ENCODE peak calls at places on chromosomes 13 and 19, in seven cellular contexts. One of them, this sample, is unnamed.

GRCh38 chr13:114118763-114119123 is 13.7 kb downstream of the RASA3 start:
- DNase-seq in Panc1: no peak
- DNase-seq in uterus: no peak
- DNase-seq in kidney: peak
- DNase-seq in left lung: no peak
- DNase-seq in colonic mucosa: no peak
- DNase-seq in heart right ventricle: no peak
- DNase-seq in this sample: no peak

GRCh38 chr13:30963794-30964193 is 31.3 kb downstream of the TEX26 start:
- DNase-seq in Panc1: no peak
- DNase-seq in uterus: no peak
- DNase-seq in kidney: no peak
- DNase-seq in left lung: peak
- DNase-seq in colonic mucosa: peak
- DNase-seq in heart right ventricle: no peak
- DNase-seq in this sample: no peak

GRCh38 chr19:36418287-36419001 is at the start of gene ZFP82:
- DNase-seq in Panc1: no peak
- DNase-seq in uterus: peak
- DNase-seq in kidney: peak
- DNase-seq in left lung: peak
- DNase-seq in colonic mucosa: peak
- DNase-seq in heart right ventricle: peak
- DNase-seq in this sample: peak

GRCh38 chr19:48784527-48784926 is 26.3 kb downstream of the BCAT2 start:
- DNase-seq in Panc1: no peak
- DNase-seq in uterus: no peak
- DNase-seq in kidney: no peak
- DNase-seq in left lung: no peak
- DNase-seq in colonic mucosa: no peak
- DNase-seq in heart right ventricle: no peak
- DNase-seq in this sample: no peak

GRCh38 chr19:36073121-36073876 is 18.6 kb downstream of the WDR62 start:
- DNase-seq in Panc1: no peak
- DNase-seq in uterus: no peak
- DNase-seq in kidney: peak
- DNase-seq in left lung: no peak
- DNase-seq in colonic mucosa: no peak
- DNase-seq in heart right ventricle: no peak
- DNase-seq in this sample: no peak

GRCh38 chr13:25151626-25152025 is 20.5 kb downstream of the AMER2 start:
- DNase-seq in Panc1: no peak
- DNase-seq in uterus: no peak
- DNase-seq in kidney: no peak
- DNase-seq in left lung: no peak
- DNase-seq in colonic mucosa: no peak
- DNase-seq in heart right ventricle: no peak
- DNase-seq in this sample: no peak

GRCh38 chr19:5700455-5701092 is 10.5 kb downstream of the RPL36 start:
- DNase-seq in Panc1: no peak
- DNase-seq in uterus: no peak
- DNase-seq in kidney: no peak
- DNase-seq in left lung: no peak
- DNase-seq in colonic mucosa: no peak
- DNase-seq in heart right ventricle: no peak
- DNase-seq in this sample: no peak

GRCh38 chr13:113785051-113786010 is 26.3 kb downstream of the TMEM255B start:
- DNase-seq in Panc1: peak
- DNase-seq in uterus: no peak
- DNase-seq in kidney: no peak
- DNase-seq in left lung: no peak
- DNase-seq in colonic mucosa: no peak
- DNase-seq in heart right ventricle: no peak
- DNase-seq in this sample: no peak

GRCh38 chr19:29410974-29411615 is 114.7 kb upstream of the VSTM2B start:
- DNase-seq in Panc1: no peak
- DNase-seq in uterus: peak
- DNase-seq in kidney: no peak
- DNase-seq in left lung: no peak
- DNase-seq in colonic mucosa: no peak
- DNase-seq in heart right ventricle: no peak
- DNase-seq in this sample: no peak

GRCh38 chr13:111265006-111265700 is 55.3 kb upstream of the TEX29 start:
- DNase-seq in Panc1: no peak
- DNase-seq in uterus: no peak
- DNase-seq in kidney: no peak
- DNase-seq in left lung: no peak
- DNase-seq in colonic mucosa: no peak
- DNase-seq in heart right ventricle: no peak
- DNase-seq in this sample: no peak

GRCh38 chr13:111269508-111269907 is 50.9 kb upstream of the TEX29 start:
- DNase-seq in Panc1: no peak
- DNase-seq in uterus: no peak
- DNase-seq in kidney: no peak
- DNase-seq in left lung: no peak
- DNase-seq in colonic mucosa: no peak
- DNase-seq in heart right ventricle: no peak
- DNase-seq in this sample: no peak

GRCh38 chr13:111265701-111266035 is 54.8 kb upstream of the TEX29 start:
- DNase-seq in Panc1: no peak
- DNase-seq in uterus: no peak
- DNase-seq in kidney: no peak
- DNase-seq in left lung: no peak
- DNase-seq in colonic mucosa: no peak
- DNase-seq in heart right ventricle: no peak
- DNase-seq in this sample: no peak

GRCh38 chr13:111267784-111268183 is 52.7 kb upstream of the TEX29 start:
- DNase-seq in Panc1: no peak
- DNase-seq in uterus: no peak
- DNase-seq in kidney: no peak
- DNase-seq in left lung: no peak
- DNase-seq in colonic mucosa: no peak
- DNase-seq in heart right ventricle: no peak
- DNase-seq in this sample: no peak

DNA sequence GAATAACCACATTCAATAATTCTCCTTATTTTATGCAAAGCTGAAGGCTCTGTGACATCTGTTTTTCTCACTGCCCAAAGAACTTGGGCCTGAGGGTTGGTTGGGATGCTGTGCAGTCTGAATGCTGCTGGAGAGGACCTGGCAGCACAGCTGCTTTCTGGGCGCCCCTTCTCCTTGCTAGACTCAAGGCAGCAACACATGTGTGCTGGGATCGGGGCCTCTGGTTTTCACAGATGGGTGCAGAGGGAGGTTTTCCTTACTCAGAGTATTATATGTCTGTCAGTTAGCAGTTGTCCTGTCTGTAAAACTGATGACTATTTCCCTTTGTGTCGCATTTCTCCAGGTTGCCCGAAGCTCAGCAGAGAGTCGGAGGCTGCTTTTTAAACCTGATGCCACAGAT is 53.2 kb upstream of the TEX29 start:
- DNase-seq in Panc1: no peak
- DNase-seq in uterus: no peak
- DNase-seq in kidney: no peak
- DNase-seq in left lung: no peak
- DNase-seq in colonic mucosa: no peak
- DNase-seq in heart right ventricle: no peak
- DNase-seq in this sample: no peak
- H3K27ac ChIP-seq in Panc1: no peak
- H3K27ac ChIP-seq in uterus: no peak
- H3K27ac ChIP-seq in kidney: no peak
- H3K27ac ChIP-seq in left lung: no peak
- H3K27ac ChIP-seq in colonic mucosa: no peak
- H3K27ac ChIP-seq in heart right ventricle: no peak
- H3K27ac ChIP-seq in this sample: no peak

GRCh38 chr19:50711805-50712204 is 7.8 kb downstream of the SHANK1 start:
- DNase-seq in Panc1: no peak
- DNase-seq in uterus: no peak
- DNase-seq in kidney: no peak
- DNase-seq in left lung: no peak
- DNase-seq in colonic mucosa: no peak
- DNase-seq in heart right ventricle: no peak
- DNase-seq in this sample: no peak

GRCh38 chr19:50711196-50711595 is 8.4 kb downstream of the SHANK1 start:
- DNase-seq in Panc1: no peak
- DNase-seq in uterus: no peak
- DNase-seq in kidney: no peak
- DNase-seq in left lung: no peak
- DNase-seq in colonic mucosa: no peak
- DNase-seq in heart right ventricle: no peak
- DNase-seq in this sample: no peak

GRCh38 chr19:50713556-50714236 is 5.9 kb downstream of the SHANK1 start:
- DNase-seq in Panc1: no peak
- DNase-seq in uterus: no peak
- DNase-seq in kidney: no peak
- DNase-seq in left lung: no peak
- DNase-seq in colonic mucosa: no peak
- DNase-seq in heart right ventricle: no peak
- DNase-seq in this sample: no peak

GRCh38 chr19:50710612-50711011 is 9.0 kb downstream of the SHANK1 start:
- DNase-seq in Panc1: no peak
- DNase-seq in uterus: no peak
- DNase-seq in kidney: no peak
- DNase-seq in left lung: no peak
- DNase-seq in colonic mucosa: no peak
- DNase-seq in heart right ventricle: no peak
- DNase-seq in this sample: no peak

GRCh38 chr19:50712833-50713232 is 6.8 kb downstream of the SHANK1 start:
- DNase-seq in Panc1: no peak
- DNase-seq in uterus: no peak
- DNase-seq in kidney: no peak
- DNase-seq in left lung: no peak
- DNase-seq in colonic mucosa: no peak
- DNase-seq in heart right ventricle: no peak
- DNase-seq in this sample: no peak
- TF ChIP-seq CTCF in Panc1: no peak
- TF ChIP-seq CTCF in uterus: no peak
- TF ChIP-seq CTCF in kidney: no peak
- TF ChIP-seq CTCF in left lung: no peak
- TF ChIP-seq CTCF in colonic mucosa: no peak
- TF ChIP-seq CTCF in heart right ventricle: no peak
- TF ChIP-seq CTCF in this sample: no peak

DNA sequence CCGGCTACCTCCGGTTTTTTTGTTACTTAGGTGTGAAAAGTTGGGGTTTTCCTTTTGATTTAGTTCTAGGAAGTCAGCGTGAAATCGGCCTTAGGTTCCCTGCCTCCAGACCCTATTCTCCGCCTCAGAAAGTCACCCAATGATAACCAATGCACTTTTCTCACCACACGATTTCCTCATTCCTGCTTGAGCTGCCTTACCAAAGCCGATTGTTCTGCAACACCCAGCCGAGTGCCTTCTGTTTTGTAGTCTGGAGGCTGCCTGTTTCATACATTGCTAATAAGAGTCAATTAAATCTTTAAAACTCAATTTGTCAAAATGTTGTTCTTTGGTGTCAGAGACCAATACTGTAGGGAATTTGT is 39.7 kb downstream of the GJA3 start:
- DNase-seq in Panc1: no peak
- DNase-seq in uterus: no peak
- DNase-seq in kidney: no peak
- DNase-seq in left lung: no peak
- DNase-seq in colonic mucosa: no peak
- DNase-seq in heart right ventricle: no peak
- DNase-seq in this sample: no peak
- H3K27ac ChIP-seq in Panc1: peak
- H3K27ac ChIP-seq in uterus: no peak
- H3K27ac ChIP-seq in kidney: no peak
- H3K27ac ChIP-seq in left lung: peak
- H3K27ac ChIP-seq in colonic mucosa: peak
- H3K27ac ChIP-seq in heart right ventricle: no peak
- H3K27ac ChIP-seq in this sample: no peak

DNA sequence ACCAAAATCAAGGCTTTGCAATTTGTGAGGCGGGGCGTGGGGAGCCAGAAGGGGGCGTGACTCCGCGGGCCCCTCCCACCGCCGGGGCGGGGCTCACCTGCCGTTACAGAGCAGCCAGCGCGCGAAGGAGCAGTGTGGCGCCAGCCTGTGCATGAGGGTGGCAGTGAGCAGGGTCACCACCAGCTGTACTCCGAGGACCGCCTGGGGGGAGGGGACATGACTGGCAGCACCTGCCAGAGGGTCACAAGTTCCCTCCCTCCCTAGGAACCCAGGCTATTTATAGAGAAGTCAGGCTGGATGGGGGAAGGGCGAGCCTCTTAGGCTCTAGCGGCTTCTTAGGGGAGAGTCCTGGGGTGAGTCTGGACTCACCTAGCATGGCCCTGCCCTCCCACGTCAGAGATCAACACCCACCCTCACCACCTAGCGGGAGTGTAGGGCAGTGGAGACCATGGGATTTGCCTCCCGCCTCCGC is 3.6 kb downstream of the TMEM161A start:
- DNase-seq in Panc1: no peak
- DNase-seq in uterus: no peak
- DNase-seq in kidney: no peak
- DNase-seq in left lung: peak
- DNase-seq in colonic mucosa: peak
- DNase-seq in heart right ventricle: no peak
- DNase-seq in this sample: peak
- TF ChIP-seq CTCF in Panc1: no peak
- TF ChIP-seq CTCF in uterus: no peak
- TF ChIP-seq CTCF in kidney: no peak
- TF ChIP-seq CTCF in left lung: no peak
- TF ChIP-seq CTCF in colonic mucosa: no peak
- TF ChIP-seq CTCF in heart right ventricle: no peak
- TF ChIP-seq CTCF in this sample: no peak

DNA sequence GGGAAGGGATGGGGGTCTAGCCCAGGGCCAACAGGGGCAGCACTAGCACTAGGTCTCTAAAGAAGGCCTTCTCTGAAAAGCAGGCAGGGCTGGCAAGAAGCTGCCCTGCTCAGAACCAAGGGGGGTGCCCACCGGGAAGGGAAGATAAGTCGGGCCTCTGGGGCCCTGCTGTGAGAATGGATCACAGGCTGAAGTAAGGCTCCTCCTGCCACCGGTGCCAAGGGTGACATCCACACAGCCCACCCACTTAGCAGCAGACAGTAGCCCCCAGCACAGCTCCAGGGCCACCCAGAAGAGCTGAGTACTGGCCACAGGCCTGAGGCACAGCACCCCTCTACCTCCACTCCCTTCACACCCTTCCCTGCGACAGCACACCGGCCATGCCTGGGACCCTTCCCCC is 5.9 kb downstream of the ELL start:
- DNase-seq in Panc1: no peak
- DNase-seq in uterus: no peak
- DNase-seq in kidney: no peak
- DNase-seq in left lung: no peak
- DNase-seq in colonic mucosa: no peak
- DNase-seq in heart right ventricle: no peak
- DNase-seq in this sample: no peak
- H3K27ac ChIP-seq in Panc1: no peak
- H3K27ac ChIP-seq in uterus: peak
- H3K27ac ChIP-seq in kidney: peak
- H3K27ac ChIP-seq in left lung: no peak
- H3K27ac ChIP-seq in colonic mucosa: no peak
- H3K27ac ChIP-seq in heart right ventricle: no peak
- H3K27ac ChIP-seq in this sample: no peak

GRCh38 chr19:39502640-39503417 is 4.1 kb downstream of the DLL3 start:
- DNase-seq in Panc1: peak
- DNase-seq in uterus: no peak
- DNase-seq in kidney: peak
- DNase-seq in left lung: peak
- DNase-seq in colonic mucosa: peak
- DNase-seq in heart right ventricle: peak
- DNase-seq in this sample: peak
- TF ChIP-seq CTCF in Panc1: no peak
- TF ChIP-seq CTCF in uterus: peak
- TF ChIP-seq CTCF in kidney: peak
- TF ChIP-seq CTCF in left lung: peak
- TF ChIP-seq CTCF in colonic mucosa: peak
- TF ChIP-seq CTCF in heart right ventricle: peak
- TF ChIP-seq CTCF in this sample: peak

This sample was measured in left ventricle myocardium inferior.